ENCODE peak calls at places on chromosomes 12 and 14, in five cellular contexts. W is NT2/D1, Z is HepG2, E is HEK293T, O is H1. X is an unnamed sample.

GRCh38 chr12:5586201-5586600 is 154.3 kb downstream of the NTF3 start:
- DNase-seq in E (no peak), O (no peak), Z (peak; percentile 28), W (peak; percentile 86), X (no peak)

GRCh38 chr12:118332511-118332910 is 40.2 kb downstream of the TAOK3 start:
- DNase-seq in W (no peak), O (no peak), E (no peak), Z (no peak), X (no peak)

GRCh38 chr12:120220838-120221575 is 20.1 kb upstream of the RPLP0 start:
- DNase-seq in Z (peak; percentile 63), W (no peak), E (no peak), O (no peak), X (no peak)

GRCh38 chr12:1760566-1761382 is 59.6 kb upstream of the LRTM2 start:
- DNase-seq in Z (peak; percentile 95), O (no peak), W (no peak), E (no peak), X (no peak)

GRCh38 chr14:105411017-105411941 is 8.3 kb upstream of the MTA1 start:
- DNase-seq in E (peak; percentile 78), O (peak; percentile 74), W (no peak), Z (no peak), X (no peak)

GRCh38 chr14:102565331-102565887 is 27.0 kb upstream of the RCOR1 start:
- DNase-seq in Z (no peak), W (no peak), O (no peak), E (no peak), X (peak; percentile 57)

GRCh38 chr14:53894456-53894855 is 62.2 kb downstream of the BMP4 start:
- DNase-seq in E (no peak), Z (no peak), O (no peak), W (no peak), X (no peak)

GRCh38 chr12:53414756-53415417 is 8.8 kb upstream of the AMHR2 start:
- DNase-seq in W (no peak), Z (no peak), O (no peak), E (no peak), X (no peak)

GRCh38 chr12:113239288-113239771 is 18.1 kb downstream of the TPCN1 start:
- DNase-seq in E (no peak), O (no peak), Z (no peak), W (no peak), X (no peak)

GRCh38 chr12:91326043-91327027 is 143.7 kb upstream of the DCN start:
- DNase-seq in E (peak; percentile 20), W (peak; percentile 43), Z (peak; percentile 34), O (peak; percentile 68), X (no peak)

GRCh38 chr14:76495983-76496382 is 120.0 kb downstream of the ESRRB start:
- DNase-seq in Z (no peak), E (no peak), W (no peak), O (no peak), X (no peak)

GRCh38 chr12:75908961-75909699 is 122.4 kb downstream of the PHLDA1 start:
- DNase-seq in O (no peak), W (no peak), E (no peak), Z (peak; percentile 27), X (no peak)

GRCh38 chr14:88422919-88423318 is 37.5 kb downstream of the SPATA7 start:
- DNase-seq in O (no peak), W (no peak), E (no peak), Z (no peak), X (no peak)

GRCh38 chr12:24881227-24881626 is 67.7 kb downstream of the BCAT1 start:
- DNase-seq in E (no peak), Z (no peak), W (no peak), O (no peak), X (no peak)

GRCh38 chr14:67405771-67406170 is 6.2 kb downstream of the PLEK2 start:
- DNase-seq in Z (no peak), O (no peak), W (no peak), E (no peak), X (no peak)

GRCh38 chr14:100159107-100159864 is at the start of gene DEGS2:
- DNase-seq in Z (no peak), W (no peak), E (peak; percentile 53), O (peak; percentile 83), X (no peak)

GRCh38 chr14:55339770-55340169 is 68.5 kb downstream of the FBXO34 start:
- DNase-seq in W (no peak), Z (no peak), E (no peak), O (peak; percentile 33), X (no peak)

GRCh38 chr12:10301103-10301502 is 6.6 kb upstream of the KLRD1 start:
- DNase-seq in O (no peak), E (no peak), W (no peak), Z (no peak), X (no peak)

GRCh38 chr14:64610049-64610746 is 60.4 kb downstream of the PPP1R36 start:
- DNase-seq in E (no peak), Z (no peak), W (no peak), O (peak; percentile 14), X (no peak)

GRCh38 chr12:57864382-57864781 is 17.9 kb upstream of the CTDSP2 start:
- DNase-seq in E (no peak), W (no peak), O (no peak), Z (no peak), X (no peak)

GRCh38 chr12:57868211-57868610 is 21.7 kb upstream of the CTDSP2 start:
- DNase-seq in Z (no peak), O (no peak), W (no peak), E (no peak), X (no peak)

GRCh38 chr12:57868870-57869609 is 22.5 kb upstream of the CTDSP2 start:
- DNase-seq in O (peak; percentile 64), E (no peak), W (no peak), Z (no peak), X (no peak)

GRCh38 chr12:57864811-57865751 is 18.6 kb upstream of the CTDSP2 start:
- DNase-seq in Z (no peak), O (peak; percentile 73), W (no peak), E (peak; percentile 69), X (no peak)

GRCh38 chr12:57866308-57867019 is 19.9 kb upstream of the CTDSP2 start:
- DNase-seq in Z (no peak), O (no peak), W (no peak), E (no peak), X (no peak)
- TF ChIP-seq SUZ12 in Z (no peak), O (no peak), W (no peak), E (no peak), X (no peak)

GRCh38 chr12:133010657-133011297 is 24.6 kb downstream of the ZNF26 start:
- DNase-seq in E (no peak), O (no peak), W (no peak), Z (no peak), X (no peak)
- TF ChIP-seq SUZ12 in E (no peak), O (no peak), W (no peak), Z (no peak), X (no peak)

DNA sequence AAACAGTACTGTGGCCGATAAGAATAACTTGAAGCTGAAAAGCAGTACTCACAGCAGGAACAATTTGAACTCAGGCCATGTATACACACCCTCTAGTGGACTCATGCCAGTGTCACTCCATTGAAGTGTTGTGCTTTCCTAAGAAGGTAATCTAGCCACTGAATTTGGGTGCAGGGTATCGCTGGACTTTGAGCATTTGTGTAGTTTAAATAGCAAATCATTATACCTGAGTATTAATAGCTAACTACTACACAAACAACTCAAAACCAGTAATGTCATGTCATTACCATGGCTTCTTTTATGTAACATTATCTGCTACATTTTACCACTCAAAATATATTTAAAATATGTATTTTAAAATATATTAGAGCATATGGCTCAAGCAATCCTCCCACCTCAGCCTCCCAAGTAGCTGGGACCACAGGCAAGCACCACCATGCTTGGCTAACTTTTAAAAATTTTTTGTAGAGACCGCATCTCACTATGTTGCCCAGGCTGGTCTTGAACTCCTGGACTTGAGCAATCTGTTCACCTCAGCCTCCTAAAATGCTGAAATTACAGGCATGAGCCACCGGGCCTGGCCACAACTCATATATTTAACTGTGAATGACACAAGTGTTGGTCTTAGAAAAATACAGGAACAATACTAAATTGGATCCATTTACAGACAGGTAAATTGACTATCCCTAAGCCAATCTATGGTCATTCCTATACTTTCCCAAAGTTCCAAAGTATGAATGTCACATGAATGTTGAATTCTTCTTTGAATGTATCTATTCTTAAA is 25.6 kb upstream of the ARID4A start:
- DNase-seq in E (peak; percentile 17), W (no peak), O (no peak), Z (peak; percentile 98), X (no peak)
- TF ChIP-seq SUZ12 in E (no peak), W (no peak), O (no peak), Z (no peak), X (no peak)

DNA sequence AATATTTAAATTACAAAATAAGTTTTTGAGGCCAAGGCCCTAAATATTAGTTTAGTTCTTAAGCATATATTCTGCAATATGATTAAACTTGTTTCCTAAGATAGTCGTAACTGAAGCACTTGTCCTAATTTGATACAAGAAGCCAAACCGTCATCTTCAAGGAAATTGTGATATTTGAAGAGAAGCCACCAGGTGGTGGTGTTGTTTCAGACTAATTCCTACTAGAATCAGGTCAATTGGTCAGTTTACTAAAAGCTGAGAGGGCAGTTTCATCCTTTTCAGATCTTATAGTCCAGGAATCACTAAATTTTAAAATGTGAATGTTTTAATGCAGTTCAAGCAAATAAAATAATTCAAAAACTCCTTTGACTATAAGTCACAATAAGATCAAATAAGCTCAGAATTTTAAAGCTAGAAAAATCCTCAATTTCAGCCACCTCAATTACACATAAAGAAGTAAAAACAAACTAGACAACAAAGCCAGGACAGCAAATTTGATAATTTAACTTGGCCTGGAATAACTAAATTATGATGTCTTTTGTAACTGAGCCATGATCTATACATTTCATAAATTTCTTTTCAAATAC is 7.1 kb upstream of the ARL1 start:
- DNase-seq in W (peak; percentile 57), Z (peak; percentile 58), E (peak; percentile 45), O (no peak), X (peak; percentile 13)
- TF ChIP-seq SUZ12 in W (no peak), Z (no peak), E (no peak), O (no peak), X (no peak)

X was measured in GM12878.